ENCODE peak calls at places on chromosomes 7 and 10, in six cellular contexts. N, T, B, A, D and G are unnamed samples.

GRCh38 chr7:2527505-2528464 is 8.2 kb downstream of the LFNG start:
- DNase-seq in N (peak), T (peak), B (peak), A (no peak), D (peak), G (peak)

GRCh38 chr7:139078399-139078798 is 31.1 kb downstream of the ZC3HAV1 start:
- DNase-seq in N (no peak), T (no peak), B (no peak), A (no peak), D (no peak), G (peak)

GRCh38 chr7:118918556-118918955 is 694.1 kb downstream of the ANKRD7 start:
- DNase-seq in N (no peak), T (no peak), B (peak), A (no peak), D (no peak), G (peak)

GRCh38 chr10:128405450-128405849 is 279.2 kb upstream of the MKI67 start:
- DNase-seq in N (no peak), T (no peak), B (no peak), A (no peak), D (no peak), G (no peak)

GRCh38 chr10:101021692-101022251 is 9.2 kb downstream of the PDZD7 start:
- DNase-seq in N (no peak), T (no peak), B (no peak), A (no peak), D (no peak), G (no peak)

GRCh38 chr10:12826800-12827372 is 174.6 kb downstream of the CCDC3 start:
- DNase-seq in N (no peak), T (no peak), B (no peak), A (no peak), D (no peak), G (no peak)

GRCh38 chr7:126443951-126444350 is 808.8 kb downstream of the GRM8 start:
- DNase-seq in N (no peak), T (no peak), B (no peak), A (no peak), D (no peak), G (no peak)

GRCh38 chr7:135508853-135509588 is 881 bp downstream of the CNOT4 start:
- DNase-seq in N (peak), T (peak), B (peak), A (no peak), D (peak), G (peak)

GRCh38 chr7:128022631-128023532 is 8.4 kb downstream of the LRRC4 start:
- DNase-seq in N (peak), T (no peak), B (peak), A (no peak), D (no peak), G (peak)

GRCh38 chr10:3451516-3452185 is 279.1 kb upstream of the PITRM1 start:
- DNase-seq in N (no peak), T (no peak), B (no peak), A (no peak), D (no peak), G (no peak)

GRCh38 chr10:20956843-20957242 is 59.7 kb upstream of the NEBL start:
- DNase-seq in N (no peak), T (no peak), B (no peak), A (no peak), D (no peak), G (peak)

GRCh38 chr7:123041085-123041484 is 45.6 kb upstream of the TAS2R16 start:
- DNase-seq in N (no peak), T (no peak), B (peak), A (no peak), D (no peak), G (no peak)

GRCh38 chr10:62054825-62055224 is 153.3 kb downstream of the ARID5B start:
- DNase-seq in N (no peak), T (no peak), B (no peak), A (no peak), D (no peak), G (no peak)

GRCh38 chr7:112989531-112989930 is 97.1 kb downstream of the GPR85 start:
- DNase-seq in N (no peak), T (no peak), B (no peak), A (no peak), D (no peak), G (peak)

GRCh38 chr10:20890491-20891337 is 6.4 kb downstream of the NEBL start:
- DNase-seq in N (no peak), T (no peak), B (no peak), A (no peak), D (no peak), G (peak)